ENCODE peak calls at places on chromosomes 4 and X, in five cellular contexts. K is psoas muscle, T is Panc1, S is right lobe of liver, N is cardiac muscle cell. Q is an unnamed sample. For H3K4me1, the result is how much of the 10 kb centered on the place peaks cover.

GRCh38 chr4:67083496-67083895 is 461.8 kb downstream of the CENPC start:
- DNase-seq in K (no peak), T (no peak), S (no peak), N (no peak), Q (no peak)

GRCh38 chrX:110755611-110756010 is 40.0 kb downstream of the CHRDL1 start:
- DNase-seq in K (no peak), T (no peak), S (no peak), N (no peak), Q (no peak)

GRCh38 chr4:161841759-161842158 is 322.0 kb downstream of the FSTL5 start:
- DNase-seq in K (no peak), T (no peak), S (no peak), N (no peak), Q (no peak)

GRCh38 chr4:108172231-108172779 is 3.6 kb upstream of the LEF1 start:
- DNase-seq in K (peak), T (no peak), S (no peak), N (peak), Q (no peak)

GRCh38 chr4:128718793-128719192 is 90.7 kb upstream of the JADE1 start:
- DNase-seq in K (no peak), T (no peak), S (no peak), N (no peak), Q (no peak)

GRCh38 chr4:99461623-99462401 is 26.7 kb upstream of the ADH7 start:
- DNase-seq in K (no peak), T (no peak), S (peak), N (no peak), Q (no peak)

GRCh38 chr4:566035-566434 is 10.1 kb downstream of the TMEM271 start:
- DNase-seq in K (no peak), T (no peak), S (no peak), N (no peak), Q (no peak)

GRCh38 chr4:8646296-8647093 is 53.9 kb downstream of the CPZ start:
- DNase-seq in K (no peak), T (no peak), S (no peak), N (no peak), Q (no peak)

GRCh38 chrX:131397891-131398290 is 108.8 kb upstream of the IGSF1 start:
- DNase-seq in K (no peak), T (no peak), S (no peak), N (no peak), Q (no peak)

GRCh38 chrX:135389717-135390116 is 32.0 kb upstream of the SMIM10L2A start:
- DNase-seq in K (no peak), T (peak), S (no peak), N (no peak), Q (no peak)

GRCh38 chr4:38160487-38161207 is 200.4 kb downstream of the PTTG2 start:
- DNase-seq in K (no peak), T (no peak), S (no peak), N (no peak), Q (no peak)

GRCh38 chr4:19051751-19052296 is 1030.3 kb upstream of the LCORL start:
- DNase-seq in K (no peak), T (no peak), S (no peak), N (no peak), Q (no peak)

GRCh38 chr4:7727727-7728126 is 211.9 kb downstream of the AFAP1 start:
- DNase-seq in K (no peak), T (no peak), S (no peak), N (no peak), Q (no peak)

GRCh38 chr4:15262396-15262795 is 165.4 kb upstream of the C1QTNF7 start:
- DNase-seq in K (no peak), T (no peak), S (no peak), N (no peak), Q (no peak)

GRCh38 chr4:159549092-159549491 is 446.2 kb downstream of the RAPGEF2 start:
- DNase-seq in K (no peak), T (no peak), S (no peak), N (no peak), Q (no peak)

GRCh38 chr4:143351149-143351691 is 14.5 kb downstream of the GAB1 start:
- DNase-seq in K (no peak), T (no peak), S (no peak), N (no peak), Q (no peak)
- H3K4me3 ChIP-seq in K (no peak), T (no peak), S (no peak), N (no peak), Q (no peak)

GRCh38 chr4:110638347-110638746 is 15.5 kb upstream of the PITX2 start:
- DNase-seq in K (no peak), T (no peak), S (no peak), N (no peak), Q (no peak)
- H3K4me1 ChIP-seq in K (under half), T (under half), S (under half), N (under half), Q (under half)

GRCh38 chr4:168845897-168846296 is 164.2 kb downstream of the CBR4 start:
- DNase-seq in K (no peak), T (no peak), S (no peak), N (no peak), Q (no peak)

GRCh38 chr4:168846414-168846813 is 163.6 kb downstream of the CBR4 start:
- DNase-seq in K (no peak), T (no peak), S (no peak), N (no peak), Q (no peak)

GRCh38 chr4:168848977-168849687 is 160.9 kb downstream of the CBR4 start:
- DNase-seq in K (no peak), T (no peak), S (no peak), N (peak), Q (no peak)

GRCh38 chr4:168850016-168850415 is 160.0 kb downstream of the CBR4 start:
- DNase-seq in K (no peak), T (no peak), S (no peak), N (no peak), Q (no peak)

GRCh38 chr4:168848112-168848511 is 161.9 kb downstream of the CBR4 start:
- DNase-seq in K (no peak), T (no peak), S (no peak), N (no peak), Q (no peak)
- H3K27ac ChIP-seq in K (peak), T (no peak), S (peak), N (peak), Q (peak)

GRCh38 chrX:19902110-19902509 is 14.7 kb upstream of the SH3KBP1 start:
- DNase-seq in K (no peak), T (no peak), S (no peak), N (peak), Q (peak)
- H3K4me3 ChIP-seq in K (no peak), T (no peak), S (no peak), N (no peak), Q (no peak)

GRCh38 chr4:125498981-125499380 is 184.2 kb downstream of the FAT4 start:
- DNase-seq in K (no peak), T (no peak), S (no peak), N (no peak), Q (no peak)

GRCh38 chr4:125501661-125502060 is 186.9 kb downstream of the FAT4 start:
- DNase-seq in K (no peak), T (no peak), S (no peak), N (no peak), Q (no peak)

GRCh38 chr4:125492957-125493356 is 178.2 kb downstream of the FAT4 start:
- DNase-seq in K (no peak), T (no peak), S (no peak), N (no peak), Q (no peak)

GRCh38 chr4:125497861-125498260 is 183.1 kb downstream of the FAT4 start:
- DNase-seq in K (no peak), T (no peak), S (no peak), N (no peak), Q (no peak)
- H3K4me1 ChIP-seq in K (under half), T (under half), S (under half), N (under half), Q (under half)

DNA sequence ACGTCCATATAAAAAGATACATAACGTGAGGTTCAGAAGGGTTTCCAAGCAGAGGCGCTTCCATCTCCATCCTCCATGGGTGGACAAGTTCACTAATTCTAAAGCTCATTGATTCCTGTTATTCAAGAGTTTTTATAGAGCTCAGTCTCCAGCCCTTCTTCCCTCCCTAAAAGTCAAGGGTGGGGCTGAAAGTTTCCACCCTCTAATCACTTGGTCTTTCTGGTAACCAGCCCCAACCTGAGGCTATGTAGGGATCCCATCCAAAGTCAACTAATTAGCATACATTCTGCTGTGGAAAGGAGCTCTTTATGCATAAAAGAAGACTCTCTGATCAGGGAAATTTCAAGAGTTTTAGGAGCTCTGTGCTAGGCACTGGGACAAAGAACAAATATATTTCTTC is 46.9 kb upstream of the VEGFC start:
- DNase-seq in K (no peak), T (no peak), S (no peak), N (no peak), Q (no peak)
- H3K27ac ChIP-seq in K (no peak), T (no peak), S (no peak), N (no peak), Q (no peak)

DNA sequence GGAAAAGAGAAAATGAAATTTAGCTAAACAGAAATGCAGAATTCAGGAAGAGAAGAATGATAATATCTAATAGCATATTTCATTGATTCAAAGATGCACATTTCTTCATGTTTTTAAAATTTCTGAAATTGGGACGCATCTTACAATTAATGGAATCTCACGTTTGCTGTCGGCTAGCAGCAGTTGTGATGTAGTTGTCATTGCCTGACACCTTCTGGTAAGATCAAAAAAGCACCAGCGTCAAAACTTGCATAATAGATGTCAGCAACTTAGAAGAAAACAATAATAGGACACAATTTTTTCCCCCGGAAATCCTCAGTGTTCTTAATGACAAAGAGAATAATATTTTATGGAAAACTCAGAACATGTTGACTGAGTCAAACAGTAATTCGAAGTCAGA is 29.8 kb upstream of the SLC7A3 start:
- DNase-seq in K (no peak), T (no peak), S (no peak), N (no peak), Q (no peak)
- H3K4me3 ChIP-seq in K (no peak), T (no peak), S (no peak), N (no peak), Q (no peak)